ENCODE peak calls at places on chromosomes 12 and 14, in nine cellular contexts. Y, W, C, I, U, K, S, M and F are unnamed samples.

GRCh38 chr14:92719421-92719820 is 29.0 kb downstream of the LGMN start:
- DNase-seq in K (no peak), Y (peak; percentile 68), I (no peak), U (no peak), C (no peak), W (no peak), M (no peak), S (no peak), F (no peak)

GRCh38 chr12:110330544-110330943 is 49.5 kb downstream of the ATP2A2 start:
- DNase-seq in K (peak; percentile 36), I (no peak), C (no peak), W (no peak), U (no peak), M (no peak), S (peak; percentile 58), Y (peak; percentile 67), F (peak; percentile 29)

GRCh38 chr12:32455607-32456063 is 56.3 kb downstream of the FGD4 start:
- DNase-seq in I (no peak), S (peak; percentile 74), Y (peak; percentile 88), W (peak; percentile 92), C (no peak), K (peak; percentile 79), U (peak; percentile 5), M (peak; percentile 84), F (peak; percentile 88)

GRCh38 chr12:104536841-104537240 is 80.1 kb downstream of the CHST11 start:
- DNase-seq in W (no peak), M (no peak), I (no peak), U (no peak), Y (peak; percentile 17), C (no peak), S (no peak), K (no peak), F (no peak)

GRCh38 chr12:120677765-120678473 is 9.0 kb upstream of the MLEC start:
- DNase-seq in Y (peak; percentile 52), W (no peak), M (no peak), C (no peak), U (no peak), S (peak; percentile 13), K (peak; percentile 51), I (no peak), F (peak; percentile 17)

GRCh38 chr14:90556050-90556477 is 159.2 kb downstream of the CALM1 start:
- DNase-seq in U (no peak), W (no peak), Y (no peak), S (no peak), K (peak; percentile 17), I (no peak), C (no peak), M (no peak), F (no peak)

GRCh38 chr12:79559591-79559990 is 131.2 kb downstream of the PAWR start:
- DNase-seq in U (no peak), C (no peak), Y (peak; percentile 15), K (no peak), S (no peak), W (no peak), M (no peak), I (no peak), F (no peak)

GRCh38 chr14:106831322-106831720 is 1304.9 kb downstream of the TMEM121 start:
- DNase-seq in K (peak; percentile 15), W (no peak), U (peak; percentile 70), M (peak; percentile 9), Y (no peak), I (no peak), C (no peak), S (no peak), F (no peak)

GRCh38 chr14:40850191-40850590 is 756.5 kb upstream of the LRFN5 start:
- DNase-seq in Y (no peak), M (no peak), I (no peak), W (no peak), S (no peak), U (no peak), K (no peak), C (no peak), F (no peak)

GRCh38 chr12:13505636-13506035 is 309.1 kb downstream of the EMP1 start:
- DNase-seq in K (no peak), Y (no peak), W (no peak), C (no peak), U (no peak), M (no peak), S (no peak), I (no peak), F (no peak)

GRCh38 chr12:29901585-29901984 is 117.8 kb upstream of the TMTC1 start:
- DNase-seq in M (no peak), S (no peak), I (no peak), Y (no peak), W (no peak), U (no peak), K (no peak), C (no peak), F (no peak)

GRCh38 chr14:75831971-75832370 is 149.8 kb downstream of the TGFB3 start:
- DNase-seq in K (no peak), S (peak; percentile 55), U (no peak), C (peak; percentile 51), W (no peak), I (no peak), Y (peak; percentile 71), M (no peak), F (peak; percentile 54)

GRCh38 chr14:94770251-94770749 is 387 bp upstream of the GSC start:
- DNase-seq in K (no peak), Y (no peak), W (no peak), I (no peak), U (no peak), M (no peak), C (no peak), S (no peak), F (no peak)

GRCh38 chr14:23057757-23058653 is 685 bp upstream of the CDH24 start:
- DNase-seq in Y (peak; percentile 89), U (peak; percentile 86), I (peak; percentile 68), M (peak; percentile 88), W (peak; percentile 83), C (peak; percentile 89), S (peak; percentile 73), K (peak; percentile 87), F (peak; percentile 82)

GRCh38 chr12:55664826-55665225 is 28.1 kb downstream of the OR10P1 start:
- DNase-seq in M (no peak), U (no peak), K (no peak), I (no peak), S (no peak), Y (no peak), W (no peak), C (no peak), F (no peak)

GRCh38 chr12:57213763-57214397 is 2.7 kb upstream of the NXPH4 start:
- DNase-seq in I (no peak), K (peak; percentile 32), W (no peak), C (no peak), S (no peak), M (no peak), U (no peak), Y (peak; percentile 32), F (no peak)

GRCh38 chr12:132291402-132292175 is 37.8 kb downstream of the GALNT9 start:
- DNase-seq in S (no peak), Y (no peak), W (no peak), U (no peak), I (no peak), C (no peak), K (no peak), M (no peak), F (no peak)